ENCODE peak calls at places on chromosome 19, in four cellular contexts. V is amniotic stem cell, F is cardiac fibroblast, E is mucosa of descending colon. Z is an unnamed sample.
A peak's percentile ranks its signal among the peaks of the same experiment; 100 is the strongest.

GRCh38 chr19:51398096-51398704 is 7.8 kb upstream of the C19orf84 start:
- DNase-seq in E (no peak), V (no peak), F (peak; percentile 41), Z (peak; percentile 37)

GRCh38 chr19:30320916-30321315 is 51.3 kb upstream of the ZNF536 start:
- DNase-seq in E (no peak), F (no peak), V (no peak), Z (no peak)

GRCh38 chr19:612941-613340 is 20.4 kb downstream of the POLRMT start:
- DNase-seq in F (no peak), E (no peak), V (no peak), Z (no peak)

GRCh38 chr19:17830567-17831418 is 9.5 kb upstream of the INSL3 start:
- DNase-seq in E (peak; percentile 86), F (peak; percentile 66), V (no peak), Z (peak; percentile 76)

GRCh38 chr19:11375143-11375948 is 880 bp downstream of the SWSAP1 start:
- DNase-seq in F (no peak), V (no peak), E (peak; percentile 90), Z (no peak)

GRCh38 chr19:8576273-8576993 is 809 bp downstream of the MYO1F start:
- DNase-seq in V (no peak), E (no peak), F (no peak), Z (no peak)

GRCh38 chr19:40921005-40921897 is 39.2 kb upstream of the CYP2A7 start:
- DNase-seq in E (peak; percentile 74), F (no peak), V (no peak), Z (no peak)

GRCh38 chr19:3983936-3984583 is 1.2 kb downstream of the EEF2 start:
- DNase-seq in V (peak; percentile 27), F (peak; percentile 56), E (peak; percentile 81), Z (peak; percentile 55)

GRCh38 chr19:54179921-54180452 is 7.0 kb upstream of the TMC4 start:
- DNase-seq in F (peak; percentile 86), E (peak; percentile 74), V (no peak), Z (peak; percentile 72)

GRCh38 chr19:595326-596262 is 5.9 kb downstream of the HCN2 start:
- DNase-seq in F (no peak), E (no peak), V (no peak), Z (no peak)

GRCh38 chr19:45866400-45867176 is 2.5 kb downstream of the FOXA3 start:
- DNase-seq in V (no peak), F (no peak), E (peak; percentile 46), Z (no peak)

GRCh38 chr19:34962281-34962944 is 1.6 kb downstream of the ZNF792 start:
- DNase-seq in F (peak; percentile 38), E (no peak), V (no peak), Z (peak; percentile 46)

GRCh38 chr19:29543381-29543780 is 17.6 kb downstream of the VSTM2B start:
- DNase-seq in F (no peak), E (no peak), V (no peak), Z (no peak)

GRCh38 chr19:47681936-47682335 is 31.3 kb upstream of the EHD2 start:
- DNase-seq in E (peak; percentile 41), F (no peak), V (no peak), Z (no peak)

GRCh38 chr19:7355871-7356270 is 7.1 kb downstream of the ARHGEF18 start:
- DNase-seq in E (no peak), V (no peak), F (no peak), Z (no peak)